ENCODE peak calls at places on chromosomes 5 and 9, in eight cellular contexts. H, L, D, I, V, R, U and Z are unnamed samples.

GRCh38 chr5:56429110-56429561 is 196.0 kb upstream of the ANKRD55 start:
- DNase-seq in H (no peak), L (no peak), D (no peak), I (peak; percentile 35), V (no peak), R (no peak), U (peak; percentile 16), Z (peak; percentile 5)

GRCh38 chr9:100474082-100474949 is 1.4 kb downstream of the TMEFF1 start:
- DNase-seq in H (no peak), L (peak; percentile 85), D (no peak), I (no peak), V (no peak), R (no peak), U (no peak), Z (peak; percentile 23)

GRCh38 chr9:101736723-101737122 is 1.7 kb downstream of the GRIN3A start:
- DNase-seq in H (peak; percentile 13), L (peak; percentile 73), D (no peak), I (no peak), V (no peak), R (no peak), U (no peak), Z (peak; percentile 12)

GRCh38 chr5:142587354-142587965 is 98.4 kb downstream of the FGF1 start:
- DNase-seq in H (peak; percentile 63), L (peak; percentile 81), D (no peak), I (no peak), V (no peak), R (no peak), U (peak; percentile 65), Z (peak; percentile 49)

GRCh38 chr5:87081511-87082372 is 185.9 kb upstream of the RASA1 start:
- DNase-seq in H (no peak), L (no peak), D (peak; percentile 58), I (peak; percentile 35), V (no peak), R (no peak), U (no peak), Z (no peak)

GRCh38 chr9:89940625-89941024 is 335.8 kb downstream of the GADD45G start:
- DNase-seq in H (no peak), L (no peak), D (no peak), I (no peak), V (no peak), R (no peak), U (no peak), Z (peak; percentile 46)

GRCh38 chr5:79582186-79582585 is 30.1 kb upstream of the TENT2 start:
- DNase-seq in H (no peak), L (no peak), D (no peak), I (no peak), V (no peak), R (no peak), U (no peak), Z (no peak)

GRCh38 chr9:125654121-125654520 is 52.9 kb downstream of the MAPKAP1 start:
- DNase-seq in H (no peak), L (peak; percentile 71), D (no peak), I (no peak), V (no peak), R (no peak), U (no peak), Z (no peak)

GRCh38 chr9:19901586-19901985 is 112.7 kb upstream of the SLC24A2 start:
- DNase-seq in H (no peak), L (no peak), D (no peak), I (no peak), V (no peak), R (no peak), U (no peak), Z (no peak)

GRCh38 chr9:127131871-127132270 is 9.4 kb upstream of the ANGPTL2 start:
- DNase-seq in H (peak; percentile 55), L (no peak), D (no peak), I (no peak), V (no peak), R (no peak), U (peak; percentile 65), Z (peak; percentile 66)

GRCh38 chr9:130408669-130409068 is 36.1 kb upstream of the ASS1 start:
- DNase-seq in H (no peak), L (no peak), D (no peak), I (no peak), V (no peak), R (no peak), U (no peak), Z (no peak)

GRCh38 chr5:41815261-41815660 is 55.0 kb downstream of the OXCT1 start:
- DNase-seq in H (no peak), L (no peak), D (no peak), I (no peak), V (no peak), R (no peak), U (no peak), Z (no peak)

GRCh38 chr5:43221502-43221901 is 29.5 kb downstream of the NIM1K start:
- DNase-seq in H (no peak), L (no peak), D (no peak), I (no peak), V (no peak), R (no peak), U (no peak), Z (no peak)

GRCh38 chr5:59709833-59710232 is 183.7 kb downstream of the PDE4D start:
- DNase-seq in H (peak; percentile 41), L (peak; percentile 33), D (peak; percentile 21), I (no peak), V (no peak), R (no peak), U (peak; percentile 79), Z (peak; percentile 77)

GRCh38 chr9:131656356-131657030 is 83.4 kb downstream of the RAPGEF1 start:
- DNase-seq in H (no peak), L (no peak), D (peak; percentile 77), I (peak; percentile 85), V (peak; percentile 62), R (peak; percentile 85), U (no peak), Z (peak; percentile 96)

GRCh38 chr5:81408496-81408895 is 14.6 kb upstream of the ACOT12 start:
- DNase-seq in H (no peak), L (no peak), D (no peak), I (no peak), V (no peak), R (no peak), U (no peak), Z (no peak)

GRCh38 chr9:80501635-80502034 is 929.9 kb downstream of the TLE4 start:
- DNase-seq in H (no peak), L (no peak), D (no peak), I (no peak), V (no peak), R (no peak), U (peak; percentile 44), Z (peak; percentile 39)

GRCh38 chr5:146291421-146292074 is 47.1 kb upstream of the POU4F3 start:
- DNase-seq in H (peak; percentile 77), L (peak; percentile 79), D (no peak), I (peak; percentile 22), V (no peak), R (no peak), U (peak; percentile 57), Z (peak; percentile 51)

GRCh38 chr9:72675586-72675985 is 154.2 kb downstream of the TMC1 start:
- DNase-seq in H (no peak), L (no peak), D (no peak), I (no peak), V (no peak), R (no peak), U (peak; percentile 7), Z (peak; percentile 89)

GRCh38 chr9:130940023-130940549 is 1.0 kb upstream of the FIBCD1 start:
- DNase-seq in H (no peak), L (peak; percentile 53), D (no peak), I (no peak), V (no peak), R (no peak), U (no peak), Z (no peak)

GRCh38 chr5:100430268-100430900 is 104.8 kb upstream of the FAM174A start:
- DNase-seq in H (peak; percentile 71), L (peak; percentile 58), D (peak; percentile 16), I (peak; percentile 42), V (no peak), R (no peak), U (peak; percentile 56), Z (peak; percentile 35)

GRCh38 chr9:129326061-129327005 is 148.3 kb upstream of the IER5L start:
- DNase-seq in H (no peak), L (peak; percentile 4), D (no peak), I (no peak), V (no peak), R (no peak), U (no peak), Z (no peak)
- H3K4me3 ChIP-seq in H (no peak overlapping the region), L (no peak overlapping the region), D (no peak overlapping the region), I (no peak overlapping the region), V (no peak overlapping the region), R (no peak overlapping the region), U (no peak overlapping the region), Z (no peak overlapping the region)

DNA sequence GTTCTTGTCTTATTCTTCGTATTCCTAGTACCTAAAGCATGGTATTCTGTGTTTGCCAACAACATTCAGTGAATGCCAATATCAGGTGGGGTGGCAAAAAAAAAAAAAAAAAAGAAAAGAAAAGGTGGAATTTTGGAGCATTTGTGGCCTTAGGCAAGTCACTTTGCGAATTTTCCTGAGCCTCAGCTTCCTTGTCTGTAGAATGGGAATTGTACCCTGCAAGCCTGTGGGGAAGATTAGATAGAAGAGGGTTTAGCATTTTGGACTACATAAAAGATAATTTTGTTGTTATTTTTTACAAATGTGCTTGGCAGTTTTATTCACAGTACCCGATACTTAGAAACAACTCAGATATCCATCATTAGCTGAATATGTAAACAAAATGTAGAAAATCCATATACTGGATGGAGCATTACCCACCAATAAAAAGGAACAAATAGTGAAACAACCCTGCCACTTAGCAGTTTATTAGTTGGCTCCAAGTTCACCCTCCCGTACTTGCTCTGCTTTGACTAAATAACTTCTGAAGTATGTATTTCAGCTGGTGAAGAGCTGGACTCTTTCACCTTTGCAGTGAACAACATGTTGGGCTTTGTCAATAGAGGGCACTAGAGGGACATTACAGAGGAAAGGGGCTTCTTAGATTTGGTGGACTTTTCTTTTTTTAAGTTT is 13.6 kb downstream of the UBE2D2 start:
- DNase-seq in H (peak; percentile 60), L (peak; percentile 60), D (no peak), I (no peak), V (no peak), R (no peak), U (peak; percentile 60), Z (peak; percentile 54)
- TF ChIP-seq CTCF in H (peak; percentile 75), L (peak; percentile 69), D (peak; percentile 44), I (peak; percentile 30), V (peak; percentile 43), R (peak; percentile 33), U (peak; percentile 73), Z (peak; percentile 51)

GRCh38 chr5:149237662-149238061 is 34.0 kb upstream of the AFAP1L1 start:
- DNase-seq in H (peak; percentile 27), L (peak; percentile 23), D (no peak), I (no peak), V (no peak), R (no peak), U (peak; percentile 33), Z (no peak)
- H3K36me3 ChIP-seq in H (peaks cover 14% of the 10 kb centered on the region), L (no peaks in the 10 kb centered on the region), D (no peaks in the 10 kb centered on the region), I (no peaks in the 10 kb centered on the region), V (peaks cover 89% of the 10 kb centered on the region), R (peaks cover 82% of the 10 kb centered on the region), U (peaks cover 12% of the 10 kb centered on the region), Z (peaks cover 3% of the 10 kb centered on the region)

GRCh38 chr5:89583534-89583933 is 700.5 kb upstream of the MEF2C start:
- DNase-seq in H (no peak), L (no peak), D (no peak), I (no peak), V (no peak), R (no peak), U (no peak), Z (no peak)
- H3K4me3 ChIP-seq in H (no peak overlapping the region), L (no peak overlapping the region), D (no peak overlapping the region), I (no peak overlapping the region), V (no peak overlapping the region), R (no peak overlapping the region), U (no peak overlapping the region), Z (no peak overlapping the region)